ENCODE peak calls at places on chromosomes 11 and 22, in five cellular contexts. One of them, this sample, is unnamed.

GRCh38 chr11:1837171-1838076 is 1.4 kb upstream of the TNNI2 start:
- DNase-seq in GM23338: peak; percentile 88
- DNase-seq in AG04450: no peak
- DNase-seq in NCI-H1105: peak; percentile 44
- DNase-seq in A549: peak; percentile 59
- DNase-seq in this sample: no peak

GRCh38 chr11:109794501-109794900 is 298.7 kb upstream of the ZC3H12C start:
- DNase-seq in GM23338: no peak
- DNase-seq in A549: no peak
- DNase-seq in AG04450: no peak
- DNase-seq in NCI-H1105: no peak
- DNase-seq in this sample: no peak

GRCh38 chr11:62444271-62444833 is 25.5 kb downstream of the SCGB1A1 start:
- DNase-seq in NCI-H1105: peak; percentile 47
- DNase-seq in A549: no peak
- DNase-seq in GM23338: no peak
- DNase-seq in AG04450: peak; percentile 38
- DNase-seq in this sample: no peak

GRCh38 chr22:32752868-32753520 is 48.5 kb upstream of the TIMP3 start:
- DNase-seq in GM23338: no peak
- DNase-seq in A549: no peak
- DNase-seq in AG04450: peak; percentile 52
- DNase-seq in NCI-H1105: no peak
- DNase-seq in this sample: no peak

GRCh38 chr11:119505861-119506260 is 82.9 kb upstream of the THY1 start:
- DNase-seq in A549: no peak
- DNase-seq in NCI-H1105: no peak
- DNase-seq in AG04450: no peak
- DNase-seq in GM23338: no peak
- DNase-seq in this sample: no peak

GRCh38 chr11:23976776-23977380 is 520.0 kb upstream of the LUZP2 start:
- DNase-seq in GM23338: no peak
- DNase-seq in A549: no peak
- DNase-seq in NCI-H1105: no peak
- DNase-seq in AG04450: no peak
- DNase-seq in this sample: no peak

GRCh38 chr11:107282195-107282594 is 175.4 kb downstream of the CWF19L2 start:
- DNase-seq in GM23338: no peak
- DNase-seq in NCI-H1105: no peak
- DNase-seq in A549: no peak
- DNase-seq in AG04450: no peak
- DNase-seq in this sample: no peak

GRCh38 chr11:43447124-43447523 is 88.4 kb downstream of the TTC17 start:
- DNase-seq in A549: no peak
- DNase-seq in AG04450: no peak
- DNase-seq in NCI-H1105: no peak
- DNase-seq in GM23338: no peak
- DNase-seq in this sample: no peak

GRCh38 chr11:122666743-122667142 is 11.2 kb downstream of the UBASH3B start:
- DNase-seq in GM23338: no peak
- DNase-seq in NCI-H1105: no peak
- DNase-seq in A549: no peak
- DNase-seq in AG04450: no peak
- DNase-seq in this sample: no peak

GRCh38 chr11:70552441-70553150 is 154.3 kb downstream of the CTTN start:
- DNase-seq in A549: no peak
- DNase-seq in NCI-H1105: no peak
- DNase-seq in GM23338: no peak
- DNase-seq in AG04450: no peak
- DNase-seq in this sample: no peak

GRCh38 chr11:111540921-111541208 is 345 bp downstream of the LAYN start:
- DNase-seq in NCI-H1105: no peak
- DNase-seq in A549: no peak
- DNase-seq in AG04450: no peak
- DNase-seq in GM23338: no peak
- DNase-seq in this sample: no peak

GRCh38 chr11:33843018-33843417 is 48.9 kb downstream of the LMO2 start:
- DNase-seq in A549: no peak
- DNase-seq in AG04450: no peak
- DNase-seq in GM23338: no peak
- DNase-seq in NCI-H1105: no peak
- DNase-seq in this sample: no peak

GRCh38 chr11:113168358-113168757 is 146.0 kb upstream of the TTC12 start:
- DNase-seq in NCI-H1105: no peak
- DNase-seq in A549: no peak
- DNase-seq in GM23338: no peak
- DNase-seq in AG04450: no peak
- DNase-seq in this sample: no peak

GRCh38 chr22:34105461-34106062 is 185.3 kb upstream of the LARGE1 start:
- DNase-seq in A549: peak; percentile 26
- DNase-seq in AG04450: no peak
- DNase-seq in GM23338: peak; percentile 88
- DNase-seq in NCI-H1105: peak; percentile 65
- DNase-seq in this sample: peak; percentile 32

GRCh38 chr11:66632952-66633351 is 5.6 kb upstream of the RBM4 start:
- DNase-seq in GM23338: no peak
- DNase-seq in A549: no peak
- DNase-seq in AG04450: no peak
- DNase-seq in NCI-H1105: no peak
- DNase-seq in this sample: no peak

GRCh38 chr11:46348986-46349401 is 1.7 kb downstream of the DGKZ start:
- DNase-seq in NCI-H1105: no peak
- DNase-seq in AG04450: no peak
- DNase-seq in GM23338: no peak
- DNase-seq in A549: no peak
- DNase-seq in this sample: no peak

GRCh38 chr11:58774164-58774593 is 42.4 kb upstream of the GLYAT start:
- DNase-seq in NCI-H1105: no peak
- DNase-seq in A549: no peak
- DNase-seq in GM23338: no peak
- DNase-seq in AG04450: no peak
- DNase-seq in this sample: no peak

GRCh38 chr11:71454470-71455113 is 1.6 kb downstream of the NADSYN1 start:
- DNase-seq in NCI-H1105: no peak
- DNase-seq in A549: no peak
- DNase-seq in GM23338: no peak
- DNase-seq in AG04450: no peak
- DNase-seq in this sample: no peak

GRCh38 chr11:43557553-43558031 is 122.9 kb upstream of the HSD17B12 start:
- DNase-seq in AG04450: no peak
- DNase-seq in A549: no peak
- DNase-seq in GM23338: peak; percentile 67
- DNase-seq in NCI-H1105: no peak
- DNase-seq in this sample: no peak

GRCh38 chr11:22982903-22983302 is 122.6 kb upstream of the CCDC179 start:
- DNase-seq in A549: no peak
- DNase-seq in NCI-H1105: no peak
- DNase-seq in GM23338: no peak
- DNase-seq in AG04450: no peak
- DNase-seq in this sample: no peak

GRCh38 chr11:107457558-107458271 is at the start of gene CWF19L2:
- DNase-seq in NCI-H1105: peak; percentile 95
- DNase-seq in GM23338: peak; percentile 99
- DNase-seq in AG04450: peak; percentile 89
- DNase-seq in A549: peak; percentile 94
- DNase-seq in this sample: peak; percentile 97

GRCh38 chr11:126857860-126858808 is 142.4 kb downstream of the KIRREL3 start:
- DNase-seq in GM23338: no peak
- DNase-seq in NCI-H1105: peak; percentile 99
- DNase-seq in AG04450: no peak
- DNase-seq in A549: peak; percentile 26
- DNase-seq in this sample: no peak

GRCh38 chr22:40107756-40108437 is 69.8 kb upstream of the TNRC6B start:
- DNase-seq in AG04450: no peak
- DNase-seq in NCI-H1105: no peak
- DNase-seq in GM23338: no peak
- DNase-seq in A549: no peak
- DNase-seq in this sample: peak; percentile 21

GRCh38 chr22:43015677-43016042 is 711 bp upstream of the PACSIN2 start:
- DNase-seq in GM23338: no peak
- DNase-seq in NCI-H1105: no peak
- DNase-seq in A549: no peak
- DNase-seq in AG04450: no peak
- DNase-seq in this sample: no peak

GRCh38 chr11:11786771-11787170 is 55.0 kb upstream of the USP47 start:
- DNase-seq in A549: peak; percentile 47
- DNase-seq in NCI-H1105: no peak
- DNase-seq in AG04450: no peak
- DNase-seq in GM23338: peak; percentile 50
- DNase-seq in this sample: no peak

GRCh38 chr11:107844041-107844440 is 14.5 kb downstream of the SLC35F2 start:
- DNase-seq in GM23338: no peak
- DNase-seq in NCI-H1105: no peak
- DNase-seq in AG04450: no peak
- DNase-seq in A549: peak; percentile 33
- DNase-seq in this sample: no peak

GRCh38 chr11:129589190-129589589 is 213.5 kb downstream of the BARX2 start:
- DNase-seq in GM23338: peak; percentile 61
- DNase-seq in A549: no peak
- DNase-seq in NCI-H1105: no peak
- DNase-seq in AG04450: no peak
- DNase-seq in this sample: no peak

GRCh38 chr11:32448232-32448631 is 12.9 kb upstream of the WT1 start:
- DNase-seq in A549: peak; percentile 53
- DNase-seq in GM23338: peak; percentile 79
- DNase-seq in AG04450: no peak
- DNase-seq in NCI-H1105: no peak
- DNase-seq in this sample: no peak

GRCh38 chr11:26551186-26551801 is 20.8 kb downstream of the MUC15 start:
- DNase-seq in A549: no peak
- DNase-seq in AG04450: no peak
- DNase-seq in GM23338: no peak
- DNase-seq in NCI-H1105: no peak
- DNase-seq in this sample: no peak

GRCh38 chr11:67486481-67487195 is 3.8 kb downstream of the AIP start:
- DNase-seq in GM23338: no peak
- DNase-seq in A549: no peak
- DNase-seq in NCI-H1105: no peak
- DNase-seq in AG04450: no peak
- DNase-seq in this sample: no peak

This sample was measured in LoVo.